ENCODE peak calls at places on chromosomes 11 and 22, in eight cellular contexts. O, Y, X, S, Z, E, M and F are unnamed samples.

GRCh38 chr11:9380773-9381172 is 3.7 kb upstream of the IPO7 start:
- DNase-seq in S (no peak), M (no peak), E (no peak), X (no peak), O (no peak), Z (no peak), Y (no peak), F (no peak)

GRCh38 chr22:27283714-27284113 is 517.8 kb downstream of the MN1 start:
- DNase-seq in O (no peak), X (no peak), S (no peak), E (no peak), Y (no peak), M (no peak), Z (no peak), F (no peak)

GRCh38 chr11:103696130-103696529 is 340.3 kb upstream of the DDI1 start:
- DNase-seq in S (no peak), Y (no peak), E (no peak), Z (no peak), M (no peak), X (no peak), O (no peak), F (no peak)

GRCh38 chr11:12507391-12507790 is 130.0 kb downstream of the PARVA start:
- DNase-seq in X (no peak), Z (no peak), Y (no peak), E (no peak), M (no peak), O (no peak), S (no peak), F (no peak)

GRCh38 chr11:29227816-29228215 is 789.0 kb downstream of the KCNA4 start:
- DNase-seq in X (no peak), M (no peak), Z (no peak), S (no peak), O (no peak), Y (no peak), E (no peak), F (no peak)

GRCh38 chr11:46105902-46106301 is 15.4 kb downstream of the PHF21A start:
- DNase-seq in X (no peak), O (no peak), Y (no peak), E (no peak), M (no peak), S (no peak), Z (no peak), F (no peak)

GRCh38 chr22:40332319-40332781 is 13.9 kb upstream of the ADSL start:
- DNase-seq in X (no peak), E (no peak), M (no peak), Z (no peak), Y (peak; percentile 22), O (no peak), S (peak; percentile 72), F (no peak)

GRCh38 chr22:48952256-48953102 is 875.2 kb downstream of the BRD1 start:
- DNase-seq in Y (no peak), X (no peak), O (peak; percentile 7), Z (no peak), M (no peak), S (no peak), E (no peak), F (no peak)

GRCh38 chr11:125165111-125165663 is 636 bp downstream of the PKNOX2 start:
- DNase-seq in E (no peak), X (no peak), Y (peak; percentile 58), M (no peak), Z (peak; percentile 83), O (peak; percentile 37), S (no peak), F (no peak)
- H3K4me3 ChIP-seq in E (peak overlapping the region; percentile 70), X (peak overlapping the region; percentile 28), Y (peak overlapping the region; percentile 84), M (peak overlapping the region; percentile 45), Z (peak overlapping the region; percentile 68), O (peak overlapping the region; percentile 59), S (peak overlapping the region; percentile 88), F (no peak overlapping the region)

GRCh38 chr11:94153320-94153719 is 24.7 kb downstream of the PANX1 start:
- DNase-seq in S (no peak), Z (no peak), E (no peak), Y (no peak), O (no peak), X (no peak), M (no peak), F (no peak)

GRCh38 chr11:94151311-94151710 is 22.7 kb downstream of the PANX1 start:
- DNase-seq in M (no peak), X (no peak), O (no peak), E (no peak), S (no peak), Y (peak; percentile 50), Z (no peak), F (no peak)

GRCh38 chr11:94154095-94154856 is 25.6 kb downstream of the PANX1 start:
- DNase-seq in O (no peak), Z (no peak), S (no peak), X (no peak), E (no peak), Y (no peak), M (no peak), F (no peak)

GRCh38 chr11:94151903-94152677 is 23.4 kb downstream of the PANX1 start:
- DNase-seq in O (peak; percentile 35), Y (peak; percentile 80), Z (peak; percentile 80), E (no peak), M (no peak), X (no peak), S (peak; percentile 87), F (no peak)

GRCh38 chr11:94152678-94153065 is 24.0 kb downstream of the PANX1 start:
- DNase-seq in E (no peak), O (no peak), Z (no peak), Y (no peak), X (no peak), S (no peak), M (no peak), F (no peak)
- H3K4me3 ChIP-seq in E (no peak overlapping the region), O (no peak overlapping the region), Z (no peak overlapping the region), Y (no peak overlapping the region), X (no peak overlapping the region), S (no peak overlapping the region), M (no peak overlapping the region), F (no peak overlapping the region)

GRCh38 chr22:31577711-31578110 is 81.4 kb downstream of the SFI1 start:
- DNase-seq in Z (no peak), X (no peak), M (no peak), S (no peak), Y (no peak), O (no peak), E (no peak), F (no peak)
- H3K4me3 ChIP-seq in Z (no peak overlapping the region), X (no peak overlapping the region), M (no peak overlapping the region), S (no peak overlapping the region), Y (no peak overlapping the region), O (no peak overlapping the region), E (no peak overlapping the region), F (no peak overlapping the region)

DNA sequence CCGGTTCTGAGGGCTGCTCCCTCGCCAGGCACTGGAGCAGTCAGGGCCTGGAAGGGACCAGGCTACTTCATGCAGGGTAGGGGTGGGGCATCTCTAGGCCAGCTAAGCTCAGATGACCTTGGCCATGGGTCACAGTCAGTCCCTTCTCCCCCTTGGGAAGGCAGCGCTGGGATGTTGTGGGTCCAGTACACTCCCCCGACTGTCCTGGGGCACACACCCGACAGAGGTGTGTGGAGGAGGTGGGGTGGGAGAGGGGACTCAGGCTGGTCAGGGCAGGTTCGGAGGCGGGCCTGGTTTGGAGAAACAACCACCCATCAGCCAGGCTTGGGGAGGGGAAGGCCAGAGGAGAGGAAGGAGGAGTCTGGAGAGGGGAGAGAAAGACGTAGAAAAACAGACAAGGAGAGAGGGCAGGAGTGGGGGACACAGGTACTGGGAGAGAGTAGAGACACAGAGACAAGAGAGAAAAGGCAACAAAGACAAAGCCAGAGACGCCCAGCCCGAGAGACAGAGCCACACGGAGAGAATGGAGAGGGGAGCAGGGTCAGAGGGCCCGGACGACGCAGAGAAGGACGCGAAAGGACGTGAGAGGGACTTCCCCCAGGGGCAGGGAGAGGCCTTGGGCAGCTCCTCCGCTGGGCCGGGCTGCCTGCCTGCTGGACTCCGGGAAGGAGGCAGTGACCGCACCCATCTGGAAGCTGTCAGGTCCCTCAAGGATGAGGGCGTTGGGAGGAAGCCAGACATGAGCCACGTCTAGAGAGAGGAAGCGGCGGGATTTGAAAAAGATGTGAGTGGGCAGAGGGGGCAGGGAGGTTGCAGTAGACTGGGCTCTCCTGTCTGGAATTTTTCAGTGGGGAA is 30.6 kb upstream of the TSKU start:
- DNase-seq in Y (peak; percentile 93), Z (peak; percentile 90), E (peak; percentile 87), S (peak; percentile 12), M (no peak), O (peak; percentile 91), X (no peak), F (no peak)
- H3K4me3 ChIP-seq in Y (peak overlapping the region; percentile 45), Z (no peak overlapping the region), E (peak overlapping the region; percentile 16), S (no peak overlapping the region), M (no peak overlapping the region), O (peak overlapping the region; percentile 7), X (no peak overlapping the region), F (no peak overlapping the region)